ENCODE peak calls at places on chromosome 13, in ten cellular contexts. R, U, M, K, L, X, Y, V, J and T are unnamed samples.

GRCh38 chr13:27770809-27771208 is 21.5 kb upstream of the GSX1 start:
- DNase-seq in R (no peak), U (no peak), M (no peak), K (peak), L (peak), X (no peak), Y (peak), V (peak), J (peak), T (no peak)

GRCh38 chr13:73618275-73618865 is 515.8 kb downstream of the KLF12 start:
- DNase-seq in R (no peak), U (no peak), M (no peak), K (no peak), L (no peak), X (no peak), Y (no peak), V (peak), J (no peak), T (no peak)

GRCh38 chr13:22596157-22596863 is 584.5 kb upstream of the SGCG start:
- DNase-seq in R (no peak), U (no peak), M (no peak), K (no peak), L (no peak), X (no peak), Y (no peak), V (no peak), J (no peak), T (no peak)

GRCh38 chr13:51266642-51267041 is 44.4 kb downstream of the FAM124A start:
- DNase-seq in R (no peak), U (no peak), M (no peak), K (no peak), L (no peak), X (no peak), Y (no peak), V (no peak), J (no peak), T (no peak)

GRCh38 chr13:89486065-89486464 is 1814.9 kb downstream of the SLITRK5 start:
- DNase-seq in R (no peak), U (no peak), M (no peak), K (no peak), L (no peak), X (no peak), Y (no peak), V (no peak), J (no peak), T (no peak)

GRCh38 chr13:24664726-24665409 is 15.3 kb upstream of the ATP12A start:
- DNase-seq in R (no peak), U (no peak), M (peak), K (no peak), L (no peak), X (no peak), Y (peak), V (no peak), J (peak), T (no peak)

GRCh38 chr13:40665061-40665753 is 1.2 kb downstream of the FOXO1 start:
- DNase-seq in R (peak), U (no peak), M (no peak), K (peak), L (peak), X (peak), Y (no peak), V (peak), J (peak), T (peak)

GRCh38 chr13:104014803-104015645 is 948.8 kb upstream of the SLC10A2 start:
- DNase-seq in R (no peak), U (no peak), M (no peak), K (no peak), L (no peak), X (no peak), Y (peak), V (no peak), J (no peak), T (no peak)

GRCh38 chr13:33524086-33524485 is 238.5 kb upstream of the STARD13 start:
- DNase-seq in R (no peak), U (no peak), M (peak), K (no peak), L (peak), X (no peak), Y (peak), V (no peak), J (no peak), T (no peak)

GRCh38 chr13:32811297-32811800 is 204.9 kb upstream of the KL start:
- DNase-seq in R (no peak), U (no peak), M (no peak), K (no peak), L (peak), X (no peak), Y (no peak), V (no peak), J (no peak), T (no peak)

GRCh38 chr13:100887729-100888151 is 213.1 kb upstream of the TMTC4 start:
- DNase-seq in R (no peak), U (no peak), M (peak), K (no peak), L (peak), X (no peak), Y (peak), V (no peak), J (no peak), T (no peak)

GRCh38 chr13:59024434-59024833 is 1139.3 kb downstream of the DIAPH3 start:
- DNase-seq in R (no peak), U (no peak), M (no peak), K (no peak), L (no peak), X (no peak), Y (no peak), V (no peak), J (no peak), T (no peak)

GRCh38 chr13:43085545-43085944 is 62.2 kb downstream of the DNAJC15 start:
- DNase-seq in R (no peak), U (no peak), M (no peak), K (no peak), L (peak), X (no peak), Y (peak), V (no peak), J (no peak), T (no peak)

GRCh38 chr13:101529419-101529818 is 76.9 kb downstream of the ITGBL1 start:
- DNase-seq in R (peak), U (no peak), M (no peak), K (no peak), L (peak), X (no peak), Y (peak), V (no peak), J (no peak), T (no peak)

GRCh38 chr13:63120883-63121282 is 1705.2 kb upstream of the PCDH20 start:
- DNase-seq in R (no peak), U (no peak), M (no peak), K (no peak), L (no peak), X (no peak), Y (no peak), V (peak), J (no peak), T (no peak)

GRCh38 chr13:98484289-98485219 is 92.4 kb downstream of the STK24 start:
- DNase-seq in R (peak), U (peak), M (peak), K (peak), L (peak), X (peak), Y (peak), V (peak), J (peak), T (peak)

GRCh38 chr13:92681239-92681638 is 545.4 kb upstream of the GPC6 start:
- DNase-seq in R (no peak), U (no peak), M (no peak), K (peak), L (no peak), X (no peak), Y (no peak), V (no peak), J (no peak), T (no peak)

GRCh38 chr13:40161931-40162330 is 504.5 kb downstream of the FOXO1 start:
- DNase-seq in R (no peak), U (no peak), M (no peak), K (no peak), L (no peak), X (no peak), Y (no peak), V (no peak), J (no peak), T (no peak)

GRCh38 chr13:50892162-50892944 is 17.2 kb upstream of the RNASEH2B start:
- DNase-seq in R (no peak), U (no peak), M (no peak), K (no peak), L (no peak), X (no peak), Y (no peak), V (no peak), J (no peak), T (no peak)

GRCh38 chr13:72246396-72246795 is 379.4 kb upstream of the DACH1 start:
- DNase-seq in R (no peak), U (no peak), M (no peak), K (no peak), L (peak), X (no peak), Y (no peak), V (no peak), J (no peak), T (no peak)

GRCh38 chr13:73984949-73985691 is 149.1 kb downstream of the KLF12 start:
- DNase-seq in R (no peak), U (peak), M (no peak), K (no peak), L (no peak), X (no peak), Y (no peak), V (no peak), J (no peak), T (no peak)

GRCh38 chr13:37769078-37769477 is 100.5 kb downstream of the TRPC4 start:
- DNase-seq in R (no peak), U (no peak), M (no peak), K (no peak), L (no peak), X (no peak), Y (no peak), V (no peak), J (no peak), T (no peak)

GRCh38 chr13:99003851-99004471 is 26.1 kb upstream of the DOCK9 start:
- DNase-seq in R (no peak), U (no peak), M (no peak), K (no peak), L (no peak), X (no peak), Y (no peak), V (no peak), J (no peak), T (no peak)

GRCh38 chr13:30774214-30774730 is 38.9 kb downstream of the ALOX5AP start:
- DNase-seq in R (no peak), U (no peak), M (no peak), K (no peak), L (no peak), X (no peak), Y (no peak), V (no peak), J (no peak), T (no peak)

GRCh38 chr13:109448629-109449028 is 337.8 kb downstream of the IRS2 start:
- DNase-seq in R (no peak), U (no peak), M (no peak), K (no peak), L (no peak), X (no peak), Y (no peak), V (no peak), J (no peak), T (no peak)

GRCh38 chr13:66657165-66657895 is 572.8 kb downstream of the PCDH9 start:
- DNase-seq in R (no peak), U (no peak), M (peak), K (no peak), L (peak), X (peak), Y (peak), V (no peak), J (peak), T (peak)

GRCh38 chr13:109840201-109840892 is 54.0 kb upstream of the IRS2 start:
- DNase-seq in R (no peak), U (no peak), M (peak), K (no peak), L (peak), X (no peak), Y (peak), V (no peak), J (peak), T (no peak)

GRCh38 chr13:41547253-41548000 is 90.1 kb downstream of the RGCC start:
- DNase-seq in R (no peak), U (no peak), M (no peak), K (no peak), L (no peak), X (no peak), Y (no peak), V (no peak), J (peak), T (no peak)

GRCh38 chr13:24716446-24716845 is 36.2 kb downstream of the ATP12A start:
- DNase-seq in R (no peak), U (no peak), M (no peak), K (peak), L (no peak), X (no peak), Y (no peak), V (no peak), J (peak), T (no peak)

GRCh38 chr13:35744566-35745203 is 268.2 kb upstream of the MAB21L1 start:
- DNase-seq in R (no peak), U (no peak), M (no peak), K (no peak), L (no peak), X (no peak), Y (peak), V (no peak), J (no peak), T (no peak)

GRCh38 chr13:76538004-76538403 is 348.2 kb downstream of the KCTD12 start:
- DNase-seq in R (no peak), U (no peak), M (no peak), K (no peak), L (no peak), X (no peak), Y (no peak), V (no peak), J (no peak), T (no peak)

GRCh38 chr13:112073245-112074138 is 6.5 kb downstream of the SOX1 start:
- DNase-seq in R (no peak), U (no peak), M (no peak), K (peak), L (no peak), X (no peak), Y (no peak), V (peak), J (no peak), T (no peak)

GRCh38 chr13:108200781-108201398 is 14.4 kb downstream of the LIG4 start:
- DNase-seq in R (no peak), U (no peak), M (no peak), K (no peak), L (peak), X (no peak), Y (peak), V (no peak), J (no peak), T (no peak)

GRCh38 chr13:27425918-27426630 is 1.7 kb downstream of the GTF3A start:
- DNase-seq in R (peak), U (peak), M (peak), K (peak), L (peak), X (peak), Y (peak), V (peak), J (peak), T (peak)

GRCh38 chr13:67395577-67395976 is 165.4 kb upstream of the PCDH9 start:
- DNase-seq in R (no peak), U (no peak), M (no peak), K (no peak), L (no peak), X (no peak), Y (no peak), V (no peak), J (no peak), T (no peak)

GRCh38 chr13:85080726-85081125 is 718.5 kb downstream of the SLITRK6 start:
- DNase-seq in R (no peak), U (no peak), M (no peak), K (no peak), L (no peak), X (no peak), Y (no peak), V (no peak), J (no peak), T (no peak)

GRCh38 chr13:46553886-46554855 is 1.2 kb downstream of the LRCH1 start:
- DNase-seq in R (peak), U (peak), M (no peak), K (peak), L (peak), X (peak), Y (peak), V (peak), J (peak), T (peak)

GRCh38 chr13:50275392-50276063 is 260.3 kb downstream of the KCNRG start:
- DNase-seq in R (no peak), U (no peak), M (no peak), K (no peak), L (no peak), X (peak), Y (no peak), V (no peak), J (no peak), T (no peak)

GRCh38 chr13:68046900-68047299 is 816.8 kb upstream of the PCDH9 start:
- DNase-seq in R (no peak), U (no peak), M (no peak), K (no peak), L (no peak), X (no peak), Y (no peak), V (no peak), J (no peak), T (no peak)

GRCh38 chr13:43170497-43170896 is 147.1 kb downstream of the DNAJC15 start:
- DNase-seq in R (no peak), U (no peak), M (no peak), K (no peak), L (no peak), X (no peak), Y (no peak), V (no peak), J (no peak), T (no peak)